ENCODE peak calls at places on chromosomes 11 and 22, in five cellular contexts. Z, O, S, M and F are unnamed samples.

GRCh38 chr11:72721689-72722049 is 30.5 kb downstream of the ARAP1 start:
- DNase-seq in S (no peak), Z (no peak), M (peak), O (no peak), F (peak)

GRCh38 chr11:44243086-44243485 is 66.9 kb downstream of the ALX4 start:
- DNase-seq in S (no peak), M (no peak), O (no peak), Z (no peak), F (no peak)

GRCh38 chr11:95398437-95399112 is 167.6 kb upstream of the SESN3 start:
- DNase-seq in O (no peak), Z (no peak), S (no peak), M (peak), F (no peak)

GRCh38 chr11:72741429-72741833 is 10.8 kb downstream of the ARAP1 start:
- DNase-seq in O (no peak), S (peak), M (no peak), Z (no peak), F (peak)

GRCh38 chr11:7677071-7677470 is 3.8 kb upstream of the CYB5R2 start:
- DNase-seq in M (peak), S (no peak), O (no peak), Z (no peak), F (peak)

GRCh38 chr11:123145661-123146060 is 49.4 kb downstream of the CLMP start:
- DNase-seq in O (no peak), M (no peak), S (no peak), Z (no peak), F (no peak)

GRCh38 chr11:133713406-133713805 is 131.9 kb downstream of the SPATA19 start:
- DNase-seq in M (no peak), S (no peak), O (no peak), Z (no peak), F (no peak)

GRCh38 chr11:910044-910588 is 494 bp downstream of the CHID1 start:
- DNase-seq in M (no peak), O (no peak), Z (no peak), S (no peak), F (no peak)

GRCh38 chr11:66188580-66188979 is 79.9 kb upstream of the RAB1B start:
- DNase-seq in Z (no peak), M (peak), S (no peak), O (no peak), F (peak)

GRCh38 chr11:60813324-60813723 is 28.2 kb downstream of the MS4A10 start:
- DNase-seq in M (no peak), Z (no peak), O (no peak), S (no peak), F (no peak)

GRCh38 chr11:130763087-130763980 is 152.9 kb downstream of the SNX19 start:
- DNase-seq in M (no peak), Z (no peak), O (no peak), S (no peak), F (no peak)

GRCh38 chr11:34887260-34887659 is 28.9 kb downstream of the APIP start:
- DNase-seq in M (no peak), S (no peak), O (no peak), Z (no peak), F (no peak)

GRCh38 chr11:26021026-26021425 is 310.9 kb upstream of the ANO3 start:
- DNase-seq in S (no peak), M (no peak), Z (no peak), O (no peak), F (no peak)

GRCh38 chr22:40009231-40009769 is 14.5 kb downstream of the FAM83F start:
- DNase-seq in Z (no peak), S (peak), M (peak), O (no peak), F (no peak)

GRCh38 chr11:65699306-65699705 is 12.7 kb upstream of the KAT5 start:
- DNase-seq in M (no peak), O (no peak), Z (no peak), S (no peak), F (no peak)

GRCh38 chr11:70207531-70208131 is 4.5 kb downstream of the FADD start:
- DNase-seq in S (no peak), Z (no peak), M (no peak), O (no peak), F (no peak)

GRCh38 chr11:41413843-41414242 is 45.6 kb downstream of the LRRC4C start:
- DNase-seq in O (peak), S (no peak), Z (no peak), M (no peak), F (no peak)

GRCh38 chr11:17013548-17014320 is 480 bp downstream of the PLEKHA7 start:
- DNase-seq in Z (peak), O (no peak), M (no peak), S (peak), F (peak)

GRCh38 chr22:29026579-29026978 is 35.1 kb downstream of the C22orf31 start:
- DNase-seq in Z (no peak), M (no peak), S (no peak), O (no peak), F (no peak)

GRCh38 chr11:117816151-117816741 is 8.3 kb downstream of the FXYD2 start:
- DNase-seq in O (no peak), S (peak), Z (peak), M (no peak), F (no peak)

GRCh38 chr11:124863137-124863825 is 2.0 kb upstream of the ROBO3 start:
- DNase-seq in M (peak), O (no peak), Z (no peak), S (peak), F (peak)

GRCh38 chr22:18031670-18032454 is 7.5 kb upstream of the MICAL3 start:
- DNase-seq in S (no peak), M (peak), O (no peak), Z (no peak), F (peak)

GRCh38 chr22:19235874-19236273 is 55.6 kb downstream of the CLTCL1 start:
- DNase-seq in S (no peak), M (no peak), O (no peak), Z (no peak), F (no peak)

GRCh38 chr11:63681208-63682044 is at the start of gene RTN3:
- DNase-seq in Z (peak), M (peak), S (peak), O (peak), F (peak)
- TF ChIP-seq CTCF in Z (no peak), M (no peak), S (no peak), O (no peak), F (no peak)

DNA sequence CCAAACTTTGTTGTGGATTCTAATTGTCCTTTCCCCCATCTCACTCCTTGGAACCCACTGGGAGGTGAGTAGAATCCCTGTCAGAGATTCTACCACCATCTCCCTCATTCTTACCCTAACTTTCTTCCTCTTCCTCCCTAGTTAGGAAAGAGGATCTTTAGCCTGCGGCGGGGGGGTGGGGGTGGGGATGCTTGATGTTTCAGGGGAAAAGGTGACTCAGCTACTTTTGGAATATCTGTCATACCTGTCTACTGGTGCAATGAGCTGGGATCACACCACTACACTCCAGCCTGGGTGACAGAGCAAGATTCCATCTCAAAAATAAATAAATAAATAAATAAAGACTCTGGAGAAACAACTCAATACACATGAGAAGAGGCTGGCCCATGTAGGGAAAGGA is 6.4 kb downstream of the CCT8L2 start:
- DNase-seq in Z (no peak), M (no peak), O (no peak), S (no peak), F (no peak)
- TF ChIP-seq CTCF in Z (no peak), M (no peak), O (no peak), S (no peak), F (no peak)

GRCh38 chr22:26134654-26135330 is 34.5 kb upstream of the SEZ6L start:
- DNase-seq in M (no peak), O (no peak), Z (no peak), S (peak), F (no peak)
- TF ChIP-seq CTCF in M (peak), O (peak), Z (peak), S (peak), F (no peak)

GRCh38 chr11:119638851-119639250 is 90.1 kb downstream of the NECTIN1 start:
- DNase-seq in Z (no peak), M (no peak), O (no peak), S (no peak), F (no peak)
- TF ChIP-seq CTCF in Z (no peak), M (no peak), O (no peak), S (no peak), F (no peak)

GRCh38 chr11:128018692-128019091 is 568.7 kb downstream of the ETS1 start:
- DNase-seq in Z (no peak), S (no peak), O (no peak), M (no peak), F (no peak)

GRCh38 chr11:128026596-128026995 is 560.8 kb downstream of the ETS1 start:
- DNase-seq in O (no peak), S (no peak), M (peak), Z (no peak), F (peak)

GRCh38 chr11:128021304-128022006 is 565.9 kb downstream of the ETS1 start:
- DNase-seq in O (no peak), S (peak), Z (no peak), M (no peak), F (peak)

GRCh38 chr11:128022761-128023160 is 564.6 kb downstream of the ETS1 start:
- DNase-seq in O (no peak), M (no peak), Z (no peak), S (no peak), F (no peak)

GRCh38 chr11:128022007-128022368 is 565.4 kb downstream of the ETS1 start:
- DNase-seq in Z (no peak), M (peak), S (no peak), O (no peak), F (peak)
- TF ChIP-seq CTCF in Z (no peak), M (no peak), S (no peak), O (no peak), F (peak)